ENCODE peak calls at places on chromosome X, in ten cellular contexts. K, F, U, O, Y, E, R, J, W and A are unnamed samples.

GRCh38 chrX:2577844-2578444 is 77.2 kb upstream of the DHRSX start:
- DNase-seq in K (no peak), F (no peak), U (no peak), O (peak; percentile 5), Y (no peak), E (no peak), R (no peak), J (no peak), W (no peak), A (no peak)

GRCh38 chrX:20712811-20713210 is 446.1 kb upstream of the RPS6KA3 start:
- DNase-seq in K (no peak), F (no peak), U (no peak), O (no peak), Y (peak; percentile 0), E (no peak), R (no peak), J (no peak), W (no peak), A (no peak)

GRCh38 chrX:23118890-23119527 is 119.2 kb downstream of the DDX53 start:
- DNase-seq in K (no peak), F (no peak), U (no peak), O (no peak), Y (no peak), E (no peak), R (no peak), J (peak; percentile 9), W (no peak), A (no peak)

GRCh38 chrX:69263421-69263820 is 98.2 kb upstream of the PJA1 start:
- DNase-seq in K (no peak), F (no peak), U (no peak), O (no peak), Y (no peak), E (no peak), R (no peak), J (no peak), W (no peak), A (no peak)

GRCh38 chrX:122818068-122818467 is 366.0 kb upstream of the GRIA3 start:
- DNase-seq in K (no peak), F (no peak), U (no peak), O (no peak), Y (no peak), E (no peak), R (no peak), J (no peak), W (no peak), A (no peak)

GRCh38 chrX:139691493-139691842 is 16.5 kb downstream of the MCF2 start:
- DNase-seq in K (no peak), F (no peak), U (peak; percentile 3), O (no peak), Y (no peak), E (no peak), R (no peak), J (no peak), W (no peak), A (no peak)

GRCh38 chrX:152632445-152633097 is 5.1 kb upstream of the GABRQ start:
- DNase-seq in K (no peak), F (peak; percentile 27), U (peak; percentile 57), O (peak; percentile 3), Y (peak; percentile 26), E (peak; percentile 0), R (peak; percentile 2), J (peak; percentile 72), W (peak; percentile 47), A (peak; percentile 35)

GRCh38 chrX:3962511-3963350 is 249.3 kb upstream of the PRKX start:
- DNase-seq in K (no peak), F (peak; percentile 9), U (peak; percentile 27), O (no peak), Y (peak; percentile 15), E (no peak), R (no peak), J (peak; percentile 65), W (peak; percentile 12), A (no peak)

GRCh38 chrX:40107291-40108083 is 9.7 kb upstream of the BCOR start:
- DNase-seq in K (no peak), F (no peak), U (no peak), O (no peak), Y (no peak), E (no peak), R (no peak), J (peak; percentile 65), W (peak; percentile 44), A (no peak)

GRCh38 chrX:119004920-119005524 is 30.6 kb downstream of the LONRF3 start:
- DNase-seq in K (no peak), F (peak; percentile 35), U (peak; percentile 41), O (no peak), Y (peak; percentile 23), E (peak; percentile 1), R (peak; percentile 21), J (peak; percentile 62), W (peak; percentile 68), A (peak; percentile 11)

GRCh38 chrX:16465081-16465876 is 184.7 kb upstream of the S100G start:
- DNase-seq in K (no peak), F (no peak), U (peak; percentile 57), O (no peak), Y (no peak), E (no peak), R (no peak), J (no peak), W (no peak), A (no peak)

GRCh38 chrX:73068467-73069364 is 10.6 kb downstream of the PABPC1L2A start:
- DNase-seq in K (no peak), F (no peak), U (no peak), O (no peak), Y (no peak), E (no peak), R (no peak), J (no peak), W (no peak), A (no peak)

GRCh38 chrX:104427693-104428092 is 138.3 kb upstream of the IL1RAPL2 start:
- DNase-seq in K (no peak), F (no peak), U (no peak), O (no peak), Y (no peak), E (no peak), R (no peak), J (no peak), W (no peak), A (no peak)

GRCh38 chrX:19782419-19782818 is 105.0 kb downstream of the SH3KBP1 start:
- DNase-seq in K (no peak), F (no peak), U (no peak), O (no peak), Y (no peak), E (no peak), R (no peak), J (no peak), W (no peak), A (no peak)

GRCh38 chrX:72123471-72124185 is 8.1 kb downstream of the RTL5 start:
- DNase-seq in K (no peak), F (peak; percentile 38), U (no peak), O (no peak), Y (peak; percentile 63), E (no peak), R (no peak), J (no peak), W (peak; percentile 42), A (peak; percentile 71)

GRCh38 chrX:17656035-17656418 is 81.3 kb upstream of the SCML1 start:
- DNase-seq in K (no peak), F (no peak), U (no peak), O (no peak), Y (no peak), E (no peak), R (no peak), J (no peak), W (peak; percentile 20), A (no peak)

GRCh38 chrX:133415276-133416105 is at the start of gene GPC4:
- DNase-seq in K (no peak), F (peak; percentile 54), U (peak; percentile 12), O (no peak), Y (no peak), E (no peak), R (no peak), J (peak; percentile 82), W (peak; percentile 79), A (peak; percentile 85)

GRCh38 chrX:31266172-31267076 is 194.6 kb upstream of the FTHL17 start:
- DNase-seq in K (no peak), F (no peak), U (no peak), O (no peak), Y (peak; percentile 22), E (no peak), R (no peak), J (peak; percentile 71), W (peak; percentile 60), A (peak; percentile 44)

GRCh38 chrX:97498093-97498492 is 614.4 kb downstream of the RPA4 start:
- DNase-seq in K (no peak), F (no peak), U (no peak), O (no peak), Y (no peak), E (no peak), R (no peak), J (no peak), W (no peak), A (no peak)

GRCh38 chrX:79259073-79259689 is 108.0 kb downstream of the ITM2A start:
- DNase-seq in K (peak; percentile 20), F (no peak), U (no peak), O (no peak), Y (no peak), E (peak; percentile 0), R (peak; percentile 48), J (no peak), W (no peak), A (no peak)

GRCh38 chrX:124086411-124086810 is 124.9 kb downstream of the STAG2 start:
- DNase-seq in K (no peak), F (no peak), U (no peak), O (no peak), Y (no peak), E (peak; percentile 1), R (peak; percentile 11), J (no peak), W (no peak), A (no peak)

GRCh38 chrX:154596290-154596929 is 11.5 kb downstream of the CTAG1A start:
- DNase-seq in K (no peak), F (no peak), U (peak; percentile 47), O (peak; percentile 84), Y (peak; percentile 74), E (no peak), R (no peak), J (peak; percentile 54), W (peak; percentile 28), A (no peak)

GRCh38 chrX:152658302-152658701 is 20.6 kb downstream of the GABRQ start:
- DNase-seq in K (no peak), F (no peak), U (no peak), O (no peak), Y (no peak), E (no peak), R (no peak), J (no peak), W (no peak), A (no peak)

GRCh38 chrX:78168065-78168464 is 28.6 kb upstream of the TAF9B start:
- DNase-seq in K (no peak), F (no peak), U (peak; percentile 16), O (no peak), Y (no peak), E (no peak), R (no peak), J (no peak), W (no peak), A (no peak)

GRCh38 chrX:136867518-136867917 is 13.0 kb downstream of the RBMX start:
- DNase-seq in K (no peak), F (peak; percentile 71), U (peak; percentile 33), O (no peak), Y (no peak), E (no peak), R (no peak), J (no peak), W (no peak), A (no peak)

GRCh38 chrX:14038375-14039077 is 8.8 kb upstream of the GEMIN8 start:
- DNase-seq in K (no peak), F (no peak), U (no peak), O (no peak), Y (no peak), E (no peak), R (no peak), J (no peak), W (no peak), A (no peak)

GRCh38 chrX:104045642-104046041 is 5.9 kb downstream of the H2BW2 start:
- DNase-seq in K (no peak), F (no peak), U (no peak), O (no peak), Y (no peak), E (no peak), R (no peak), J (no peak), W (no peak), A (no peak)

GRCh38 chrX:87583679-87584078 is 66.1 kb downstream of the KLHL4 start:
- DNase-seq in K (no peak), F (peak; percentile 19), U (peak; percentile 19), O (no peak), Y (peak; percentile 3), E (no peak), R (no peak), J (peak; percentile 1), W (no peak), A (no peak)